ENCODE peak calls at places on chromosomes 11 and 22, in five cellular contexts. One of them, this sample, is unnamed.

GRCh38 chr11:282630-283360 is 4.6 kb downstream of the NLRP6 start:
- DNase-seq in GM12891: no peak
- DNase-seq in GM10248: no peak
- DNase-seq in NAMALWA: no peak
- DNase-seq in left ventricle myocardium inferior: no peak
- DNase-seq in this sample: no peak

GRCh38 chr11:7471071-7471470 is 14.2 kb upstream of the OLFML1 start:
- DNase-seq in GM12891: no peak
- DNase-seq in NAMALWA: no peak
- DNase-seq in left ventricle myocardium inferior: no peak
- DNase-seq in GM10248: no peak
- DNase-seq in this sample: no peak

GRCh38 chr11:116960916-116961315 is 123.5 kb upstream of the APOA1 start:
- DNase-seq in left ventricle myocardium inferior: no peak
- DNase-seq in NAMALWA: no peak
- DNase-seq in GM10248: no peak
- DNase-seq in GM12891: no peak
- DNase-seq in this sample: no peak

GRCh38 chr22:35314161-35314942 is 14.7 kb downstream of the TOM1 start:
- DNase-seq in GM12891: no peak
- DNase-seq in GM10248: no peak
- DNase-seq in NAMALWA: no peak
- DNase-seq in left ventricle myocardium inferior: no peak
- DNase-seq in this sample: no peak

GRCh38 chr11:118042126-118042525 is 34.8 kb upstream of the TMPRSS4 start:
- DNase-seq in NAMALWA: no peak
- DNase-seq in left ventricle myocardium inferior: no peak
- DNase-seq in GM10248: no peak
- DNase-seq in GM12891: no peak
- DNase-seq in this sample: no peak

GRCh38 chr11:65355013-65355775 is 643 bp downstream of the TIGD3 start:
- DNase-seq in left ventricle myocardium inferior: peak
- DNase-seq in GM12891: peak
- DNase-seq in NAMALWA: peak
- DNase-seq in GM10248: peak
- DNase-seq in this sample: no peak

GRCh38 chr11:67022961-67023956 is at the start of gene SYT12:
- DNase-seq in left ventricle myocardium inferior: no peak
- DNase-seq in NAMALWA: no peak
- DNase-seq in GM12891: peak
- DNase-seq in GM10248: peak
- DNase-seq in this sample: no peak

GRCh38 chr11:63795066-63795465 is 18.2 kb upstream of the SPINDOC start:
- DNase-seq in NAMALWA: no peak
- DNase-seq in left ventricle myocardium inferior: no peak
- DNase-seq in GM10248: no peak
- DNase-seq in GM12891: no peak
- DNase-seq in this sample: no peak

GRCh38 chr11:85805387-85805786 is 5.6 kb downstream of the SYTL2 start:
- DNase-seq in left ventricle myocardium inferior: no peak
- DNase-seq in GM12891: no peak
- DNase-seq in NAMALWA: no peak
- DNase-seq in GM10248: no peak
- DNase-seq in this sample: no peak

GRCh38 chr11:119363874-119364590 is 17.5 kb downstream of the USP2 start:
- DNase-seq in GM10248: peak
- DNase-seq in NAMALWA: no peak
- DNase-seq in left ventricle myocardium inferior: peak
- DNase-seq in GM12891: peak
- DNase-seq in this sample: no peak

GRCh38 chr11:55707029-55707428 is 45.0 kb downstream of the OR4C6 start:
- DNase-seq in left ventricle myocardium inferior: no peak
- DNase-seq in GM10248: peak
- DNase-seq in GM12891: no peak
- DNase-seq in NAMALWA: peak
- DNase-seq in this sample: no peak

GRCh38 chr11:1293619-1294015 is 15.8 kb downstream of the TOLLIP start:
- DNase-seq in GM10248: no peak
- DNase-seq in left ventricle myocardium inferior: peak
- DNase-seq in NAMALWA: no peak
- DNase-seq in GM12891: no peak
- DNase-seq in this sample: no peak

GRCh38 chr11:3989251-3989650 is 105.3 kb upstream of the RRM1 start:
- DNase-seq in NAMALWA: no peak
- DNase-seq in GM10248: no peak
- DNase-seq in GM12891: no peak
- DNase-seq in left ventricle myocardium inferior: no peak
- DNase-seq in this sample: no peak

GRCh38 chr11:66883021-66883968 is 26.4 kb downstream of the LRFN4 start:
- DNase-seq in GM12891: peak
- DNase-seq in left ventricle myocardium inferior: no peak
- DNase-seq in NAMALWA: peak
- DNase-seq in GM10248: peak
- DNase-seq in this sample: no peak

GRCh38 chr11:92897487-92897886 is 72.0 kb upstream of the MTNR1B start:
- DNase-seq in left ventricle myocardium inferior: no peak
- DNase-seq in GM10248: no peak
- DNase-seq in GM12891: no peak
- DNase-seq in NAMALWA: no peak
- DNase-seq in this sample: no peak

GRCh38 chr11:84675631-84676030 is 951.5 kb downstream of the DLG2 start:
- DNase-seq in GM12891: no peak
- DNase-seq in GM10248: no peak
- DNase-seq in NAMALWA: no peak
- DNase-seq in left ventricle myocardium inferior: no peak
- DNase-seq in this sample: no peak

GRCh38 chr22:41782316-41782715 is 18.2 kb upstream of the CCDC134 start:
- DNase-seq in GM12891: no peak
- DNase-seq in GM10248: no peak
- DNase-seq in NAMALWA: no peak
- DNase-seq in left ventricle myocardium inferior: no peak
- DNase-seq in this sample: no peak

GRCh38 chr11:68982134-68982533 is 1.3 kb upstream of the MRGPRD start:
- DNase-seq in GM10248: no peak
- DNase-seq in left ventricle myocardium inferior: no peak
- DNase-seq in NAMALWA: no peak
- DNase-seq in GM12891: no peak
- DNase-seq in this sample: no peak

GRCh38 chr11:85815186-85815911 is 4.4 kb upstream of the SYTL2 start:
- DNase-seq in NAMALWA: no peak
- DNase-seq in GM10248: no peak
- DNase-seq in left ventricle myocardium inferior: no peak
- DNase-seq in GM12891: no peak
- DNase-seq in this sample: no peak

GRCh38 chr11:69645801-69646492 is 5.0 kb downstream of the CCND1 start:
- DNase-seq in GM12891: no peak
- DNase-seq in NAMALWA: no peak
- DNase-seq in GM10248: no peak
- DNase-seq in left ventricle myocardium inferior: no peak
- DNase-seq in this sample: no peak

GRCh38 chr22:27515091-27515523 is 286.4 kb downstream of the MN1 start:
- DNase-seq in left ventricle myocardium inferior: peak
- DNase-seq in GM12891: no peak
- DNase-seq in GM10248: no peak
- DNase-seq in NAMALWA: no peak
- DNase-seq in this sample: no peak

GRCh38 chr22:50304528-50305392 is 2.7 kb downstream of the PLXNB2 start:
- DNase-seq in GM12891: no peak
- DNase-seq in GM10248: no peak
- DNase-seq in left ventricle myocardium inferior: no peak
- DNase-seq in NAMALWA: peak
- DNase-seq in this sample: no peak

GRCh38 chr11:8748317-8748716 is 65.7 kb downstream of the RPL27A start:
- DNase-seq in left ventricle myocardium inferior: no peak
- DNase-seq in NAMALWA: no peak
- DNase-seq in GM12891: no peak
- DNase-seq in GM10248: no peak
- DNase-seq in this sample: no peak

GRCh38 chr22:40922484-40923303 is 28.5 kb upstream of the RBX1 start:
- DNase-seq in left ventricle myocardium inferior: no peak
- DNase-seq in GM10248: peak
- DNase-seq in GM12891: peak
- DNase-seq in NAMALWA: peak
- DNase-seq in this sample: no peak

GRCh38 chr22:28112548-28113043 is 193.5 kb upstream of the PITPNB start:
- DNase-seq in GM10248: no peak
- DNase-seq in NAMALWA: peak
- DNase-seq in left ventricle myocardium inferior: peak
- DNase-seq in GM12891: no peak
- DNase-seq in this sample: no peak

GRCh38 chr22:49524362-49524761 is 303.3 kb downstream of the BRD1 start:
- DNase-seq in GM12891: no peak
- DNase-seq in left ventricle myocardium inferior: no peak
- DNase-seq in NAMALWA: no peak
- DNase-seq in GM10248: no peak
- DNase-seq in this sample: no peak

GRCh38 chr11:3958301-3958700 is 102.8 kb downstream of the STIM1 start:
- DNase-seq in GM12891: no peak
- DNase-seq in NAMALWA: no peak
- DNase-seq in GM10248: no peak
- DNase-seq in left ventricle myocardium inferior: no peak
- DNase-seq in this sample: no peak

GRCh38 chr11:93330446-93330984 is at the start of gene DEUP1:
- DNase-seq in NAMALWA: no peak
- DNase-seq in GM10248: no peak
- DNase-seq in left ventricle myocardium inferior: peak
- DNase-seq in GM12891: peak
- DNase-seq in this sample: no peak

GRCh38 chr11:746289-747175 is 732 bp upstream of the TALDO1 start:
- DNase-seq in left ventricle myocardium inferior: no peak
- DNase-seq in GM12891: no peak
- DNase-seq in NAMALWA: peak
- DNase-seq in GM10248: no peak
- DNase-seq in this sample: no peak

GRCh38 chr11:10909141-10909883 is 51.5 kb upstream of the ZBED5 start:
- DNase-seq in left ventricle myocardium inferior: no peak
- DNase-seq in GM10248: no peak
- DNase-seq in NAMALWA: no peak
- DNase-seq in GM12891: no peak
- DNase-seq in this sample: no peak

GRCh38 chr11:111541209-111542061 is 915 bp downstream of the LAYN start:
- DNase-seq in GM12891: no peak
- DNase-seq in GM10248: peak
- DNase-seq in NAMALWA: no peak
- DNase-seq in left ventricle myocardium inferior: peak
- DNase-seq in this sample: no peak

GRCh38 chr11:103735497-103736032 is 300.9 kb upstream of the DDI1 start:
- DNase-seq in left ventricle myocardium inferior: no peak
- DNase-seq in NAMALWA: no peak
- DNase-seq in GM10248: no peak
- DNase-seq in GM12891: no peak
- DNase-seq in this sample: no peak

GRCh38 chr11:123526027-123526805 is 96.1 kb downstream of the GRAMD1B start:
- DNase-seq in NAMALWA: no peak
- DNase-seq in GM10248: no peak
- DNase-seq in left ventricle myocardium inferior: no peak
- DNase-seq in GM12891: no peak
- DNase-seq in this sample: no peak

GRCh38 chr11:85464283-85464682 is 162.9 kb downstream of the DLG2 start:
- DNase-seq in GM10248: no peak
- DNase-seq in left ventricle myocardium inferior: no peak
- DNase-seq in NAMALWA: peak
- DNase-seq in GM12891: no peak
- DNase-seq in this sample: no peak

GRCh38 chr11:89489930-89490329 is 1.2 kb downstream of the NOX4 start:
- DNase-seq in NAMALWA: no peak
- DNase-seq in GM12891: no peak
- DNase-seq in GM10248: no peak
- DNase-seq in left ventricle myocardium inferior: no peak
- DNase-seq in this sample: no peak

GRCh38 chr22:25739659-25740344 is 2.2 kb upstream of the MYO18B start:
- DNase-seq in GM10248: no peak
- DNase-seq in left ventricle myocardium inferior: no peak
- DNase-seq in GM12891: no peak
- DNase-seq in NAMALWA: no peak
- DNase-seq in this sample: no peak

GRCh38 chr11:69524291-69524882 is 42.9 kb downstream of the LINC01488 start:
- DNase-seq in GM10248: no peak
- DNase-seq in left ventricle myocardium inferior: no peak
- DNase-seq in NAMALWA: no peak
- DNase-seq in GM12891: no peak
- DNase-seq in this sample: no peak

GRCh38 chr11:83306385-83307080 is 20.4 kb upstream of the CCDC90B start:
- DNase-seq in GM12891: no peak
- DNase-seq in left ventricle myocardium inferior: no peak
- DNase-seq in NAMALWA: no peak
- DNase-seq in GM10248: no peak
- DNase-seq in this sample: no peak

GRCh38 chr11:14029971-14030531 is 67.5 kb downstream of the SPON1 start:
- DNase-seq in GM10248: no peak
- DNase-seq in NAMALWA: no peak
- DNase-seq in GM12891: no peak
- DNase-seq in left ventricle myocardium inferior: peak
- DNase-seq in this sample: no peak